ENCODE peak calls at places on chromosomes 11 and 22, in six cellular contexts. K, P, C, I, B and A are unnamed samples.

GRCh38 chr11:125225401-125225800 is 60.9 kb downstream of the PKNOX2 start:
- DNase-seq in K (no peak), P (no peak), C (no peak), I (no peak), B (no peak), A (no peak)

GRCh38 chr11:110921742-110922200 is 209.5 kb upstream of the ARHGAP20 start:
- DNase-seq in K (peak; percentile 39), P (no peak), C (peak; percentile 54), I (no peak), B (no peak), A (no peak)

GRCh38 chr11:68855205-68855978 is 13.7 kb upstream of the CPT1A start:
- DNase-seq in K (peak; percentile 13), P (peak; percentile 45), C (no peak), I (no peak), B (no peak), A (peak; percentile 63)

GRCh38 chr11:31810779-31811647 is at the start of gene PAX6:
- DNase-seq in K (peak; percentile 32), P (no peak), C (no peak), I (peak; percentile 96), B (no peak), A (no peak)

GRCh38 chr11:72421351-72421750 is 13.0 kb downstream of the CLPB start:
- DNase-seq in K (no peak), P (no peak), C (no peak), I (no peak), B (no peak), A (no peak)

GRCh38 chr11:129215506-129216245 is 23.6 kb upstream of the ARHGAP32 start:
- DNase-seq in K (no peak), P (no peak), C (no peak), I (no peak), B (no peak), A (no peak)

GRCh38 chr11:2837096-2837601 is 48.4 kb downstream of the CDKN1C start:
- DNase-seq in K (peak; percentile 37), P (peak; percentile 82), C (no peak), I (no peak), B (no peak), A (peak; percentile 73)

GRCh38 chr11:59953463-59954218 is 10.2 kb upstream of the OOSP4A start:
- DNase-seq in K (no peak), P (no peak), C (no peak), I (no peak), B (no peak), A (no peak)

GRCh38 chr22:28181332-28181731 is 262.3 kb upstream of the PITPNB start:
- DNase-seq in K (peak; percentile 34), P (no peak), C (no peak), I (no peak), B (no peak), A (no peak)

GRCh38 chr11:60889869-60890311 is 16.5 kb downstream of the PRPF19 start:
- DNase-seq in K (no peak), P (no peak), C (no peak), I (no peak), B (no peak), A (no peak)

GRCh38 chr22:47865626-47866025 is 1103.2 kb downstream of the TBC1D22A start:
- DNase-seq in K (no peak), P (no peak), C (no peak), I (no peak), B (no peak), A (no peak)

GRCh38 chr11:92702771-92703170 is 266.7 kb upstream of the MTNR1B start:
- DNase-seq in K (peak; percentile 67), P (no peak), C (peak; percentile 54), I (no peak), B (no peak), A (no peak)

GRCh38 chr22:39214383-39215069 is 30.3 kb downstream of the PDGFB start:
- DNase-seq in K (peak; percentile 56), P (no peak), C (no peak), I (no peak), B (no peak), A (no peak)

GRCh38 chr11:3093281-3094191 is 36.3 kb upstream of the CARS1 start:
- DNase-seq in K (no peak), P (no peak), C (no peak), I (no peak), B (no peak), A (no peak)

GRCh38 chr22:39250838-39251237 is 6.1 kb upstream of the PDGFB start:
- DNase-seq in K (no peak), P (no peak), C (no peak), I (no peak), B (no peak), A (no peak)

GRCh38 chr11:101863361-101863760 is 51.4 kb upstream of the CEP126 start:
- DNase-seq in K (peak; percentile 56), P (no peak), C (peak; percentile 25), I (no peak), B (no peak), A (no peak)

GRCh38 chr11:35173011-35173511 is 34.1 kb downstream of the CD44 start:
- DNase-seq in K (peak; percentile 75), P (no peak), C (no peak), I (no peak), B (no peak), A (no peak)

GRCh38 chr11:33664166-33664565 is 36.5 kb downstream of the C11orf91 start:
- DNase-seq in K (no peak), P (no peak), C (no peak), I (no peak), B (no peak), A (no peak)

GRCh38 chr22:47011131-47011854 is 248.8 kb downstream of the TBC1D22A start:
- DNase-seq in K (no peak), P (no peak), C (no peak), I (no peak), B (no peak), A (no peak)

GRCh38 chr11:1335811-1336761 is 26.7 kb upstream of the TOLLIP start:
- DNase-seq in K (peak; percentile 90), P (peak; percentile 84), C (peak; percentile 66), I (no peak), B (peak; percentile 42), A (peak; percentile 50)

GRCh38 chr22:45996241-45997076 is 19.5 kb upstream of the WNT7B start:
- DNase-seq in K (peak; percentile 74), P (peak; percentile 78), C (no peak), I (no peak), B (no peak), A (peak; percentile 75)

GRCh38 chr11:2293396-2294339 is 8.1 kb downstream of the C11orf21 start:
- DNase-seq in K (no peak), P (no peak), C (no peak), I (no peak), B (no peak), A (no peak)

GRCh38 chr11:31301549-31302225 is 67.9 kb downstream of the DCDC1 start:
- DNase-seq in K (no peak), P (no peak), C (no peak), I (no peak), B (no peak), A (no peak)

GRCh38 chr11:12285106-12285505 is 92.3 kb upstream of the PARVA start:
- DNase-seq in K (peak; percentile 96), P (no peak), C (peak; percentile 77), I (no peak), B (no peak), A (no peak)

GRCh38 chr22:32796865-32797573 is 4.5 kb upstream of the TIMP3 start:
- DNase-seq in K (peak; percentile 59), P (peak; percentile 70), C (no peak), I (no peak), B (peak; percentile 45), A (peak; percentile 63)

GRCh38 chr11:8971917-8972316 is 7.7 kb upstream of the TMEM9B start:
- DNase-seq in K (no peak), P (no peak), C (no peak), I (no peak), B (no peak), A (no peak)

GRCh38 chr11:9280655-9281301 is 15.6 kb upstream of the DENND5A start:
- DNase-seq in K (peak; percentile 73), P (no peak), C (peak; percentile 59), I (peak; percentile 20), B (peak; percentile 18), A (no peak)

GRCh38 chr11:35485656-35486318 is 39.6 kb downstream of the PAMR1 start:
- DNase-seq in K (peak; percentile 85), P (peak; percentile 71), C (no peak), I (peak; percentile 43), B (peak; percentile 65), A (peak; percentile 66)

GRCh38 chr11:94897330-94897768 is 76.0 kb downstream of the CWC15 start:
- DNase-seq in K (peak; percentile 70), P (no peak), C (no peak), I (peak; percentile 9), B (peak; percentile 16), A (peak; percentile 43)

GRCh38 chr11:122750047-122750446 is 88.3 kb upstream of the CRTAM start:
- DNase-seq in K (no peak), P (no peak), C (no peak), I (no peak), B (no peak), A (no peak)

GRCh38 chr11:118046964-118047700 is 29.7 kb upstream of the TMPRSS4 start:
- DNase-seq in K (no peak), P (no peak), C (no peak), I (no peak), B (no peak), A (no peak)

GRCh38 chr11:12599408-12600143 is 74.6 kb upstream of the TEAD1 start:
- DNase-seq in K (peak; percentile 41), P (peak; percentile 47), C (no peak), I (no peak), B (peak; percentile 44), A (peak; percentile 33)

GRCh38 chr11:58531865-58532341 is 24.0 kb upstream of the OR5B21 start:
- DNase-seq in K (no peak), P (no peak), C (no peak), I (no peak), B (no peak), A (no peak)

GRCh38 chr11:14750911-14751310 is 107.3 kb downstream of the PDE3B start:
- DNase-seq in K (no peak), P (no peak), C (no peak), I (no peak), B (no peak), A (no peak)

GRCh38 chr11:17238377-17238776 is 30.6 kb upstream of the PIK3C2A start:
- DNase-seq in K (no peak), P (no peak), C (no peak), I (no peak), B (no peak), A (no peak)

GRCh38 chr11:120316880-120317688 is 8.0 kb upstream of the TLCD5 start:
- DNase-seq in K (peak; percentile 68), P (peak; percentile 36), C (peak; percentile 51), I (no peak), B (no peak), A (peak; percentile 68)

GRCh38 chr22:50544746-50545253 is 899 bp upstream of the KLHDC7B start:
- DNase-seq in K (no peak), P (no peak), C (no peak), I (no peak), B (no peak), A (no peak)